ENCODE peak calls at places on chromosomes 3 and 15, in five cellular contexts. C is Peyer's patch, M is endothelial cell of umbilical vein, P is heart left ventricle, L is IMR-90. N is an unnamed sample. For H3K9me3, the result is how much of the 10 kb centered on the place peaks cover.

GRCh38 chr3:179093807-179094206 is 22.2 kb upstream of the ZMAT3 start:
- DNase-seq in C (no peak), M (no peak), P (no peak), L (peak), N (no peak)

GRCh38 chr3:183448369-183449128 is 20.1 kb upstream of the MCF2L2 start:
- DNase-seq in C (no peak), M (no peak), P (no peak), L (no peak), N (no peak)

GRCh38 chr3:79598594-79598993 is 169.2 kb downstream of the ROBO1 start:
- DNase-seq in C (no peak), M (peak), P (no peak), L (no peak), N (no peak)

GRCh38 chr3:183485093-183485492 is 56.7 kb upstream of the MCF2L2 start:
- DNase-seq in C (no peak), M (no peak), P (no peak), L (no peak), N (no peak)

GRCh38 chr15:71199384-71200351 is 84.4 kb downstream of the THSD4 start:
- DNase-seq in C (no peak), M (no peak), P (no peak), L (peak), N (no peak)

GRCh38 chr15:72284781-72285180 is 12.4 kb upstream of the PARP6 start:
- DNase-seq in C (no peak), M (no peak), P (no peak), L (peak), N (no peak)

GRCh38 chr3:183220828-183221227 is 32.2 kb upstream of the B3GNT5 start:
- DNase-seq in C (no peak), M (no peak), P (no peak), L (no peak), N (no peak)

GRCh38 chr15:100771745-100772144 is 107.9 kb upstream of the ALDH1A3 start:
- DNase-seq in C (no peak), M (no peak), P (no peak), L (no peak), N (no peak)

GRCh38 chr15:61379005-61379404 is 149.9 kb upstream of the RORA start:
- DNase-seq in C (no peak), M (no peak), P (no peak), L (no peak), N (no peak)

GRCh38 chr3:101070260-101071121 is 77.3 kb upstream of the ABI3BP start:
- DNase-seq in C (peak), M (peak), P (peak), L (no peak), N (no peak)

GRCh38 chr15:98160236-98160635 is 199.7 kb downstream of the ARRDC4 start:
- DNase-seq in C (peak), M (no peak), P (no peak), L (no peak), N (no peak)

GRCh38 chr3:190807719-190808375 is 54.6 kb downstream of the GMNC start:
- DNase-seq in C (no peak), M (no peak), P (peak), L (no peak), N (no peak)

GRCh38 chr3:151477596-151478375 is 16.9 kb upstream of the IGSF10 start:
- DNase-seq in C (no peak), M (no peak), P (no peak), L (no peak), N (no peak)

GRCh38 chr15:32884136-32884535 is 166.3 kb downstream of the GREM1 start:
- DNase-seq in C (no peak), M (no peak), P (no peak), L (peak), N (no peak)

GRCh38 chr3:49781415-49782199 is 4.7 kb downstream of the IP6K1 start:
- DNase-seq in C (no peak), M (no peak), P (no peak), L (no peak), N (no peak)

GRCh38 chr3:31732548-31732947 is 199.8 kb downstream of the STT3B start:
- DNase-seq in C (no peak), M (no peak), P (peak), L (no peak), N (no peak)

GRCh38 chr3:189311521-189311920 is 139.8 kb downstream of the TPRG1 start:
- DNase-seq in C (no peak), M (no peak), P (no peak), L (no peak), N (no peak)

GRCh38 chr3:192897005-192897404 is 20.7 kb downstream of the MB21D2 start:
- DNase-seq in C (no peak), M (no peak), P (no peak), L (no peak), N (no peak)

GRCh38 chr3:149003653-149004305 is 12.4 kb downstream of the GYG1 start:
- DNase-seq in C (no peak), M (no peak), P (no peak), L (no peak), N (no peak)

GRCh38 chr15:42919308-42919707 is 1.3 kb downstream of the TTBK2 start:
- DNase-seq in C (no peak), M (no peak), P (no peak), L (peak), N (no peak)

GRCh38 chr15:42918047-42918446 is 2.5 kb downstream of the TTBK2 start:
- DNase-seq in C (no peak), M (no peak), P (no peak), L (no peak), N (no peak)

GRCh38 chr15:42919794-42920280 is 741 bp downstream of the TTBK2 start:
- DNase-seq in C (no peak), M (peak), P (no peak), L (peak), N (peak)

GRCh38 chr15:42920281-42921048 is at the start of gene TTBK2:
- DNase-seq in C (peak), M (peak), P (peak), L (peak), N (peak)

DNA sequence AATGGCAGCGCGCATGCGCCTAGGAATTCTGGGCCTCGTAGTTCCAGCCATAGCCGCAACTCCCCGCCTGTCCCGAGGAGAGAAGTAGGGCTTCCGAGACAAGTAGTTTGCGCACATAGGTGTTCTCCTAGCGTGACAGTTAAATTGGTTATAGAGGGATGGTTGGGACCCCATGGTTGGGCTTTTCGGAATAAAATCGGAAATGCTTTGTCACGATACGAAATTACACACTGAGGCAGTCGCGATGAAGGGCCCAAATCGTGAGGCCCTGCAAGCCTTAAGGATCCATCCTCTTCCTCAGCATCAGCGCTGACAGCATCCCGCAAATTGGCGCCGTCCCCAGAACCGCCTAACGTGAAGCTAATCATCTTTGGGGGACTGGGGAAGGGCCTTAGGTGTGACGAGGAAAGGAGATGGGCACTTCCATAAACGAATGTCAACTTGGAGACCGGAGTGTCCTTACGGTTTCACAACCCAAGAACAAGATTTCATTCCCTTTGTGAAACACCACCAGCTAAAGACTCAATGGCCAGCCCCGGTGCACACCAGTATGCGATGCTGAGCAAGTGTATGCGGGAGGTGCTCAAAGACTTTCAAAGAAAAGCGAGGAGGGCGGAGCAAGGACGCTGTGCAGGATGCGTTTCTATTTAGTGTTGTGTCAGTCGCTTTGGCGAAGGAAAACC is 612 bp upstream of the TTBK2 start:
- DNase-seq in C (peak), M (peak), P (peak), L (peak), N (no peak)
- H3K9me3 ChIP-seq in C (under half), M (under half), P (under half), L (under half), N (under half)

DNA sequence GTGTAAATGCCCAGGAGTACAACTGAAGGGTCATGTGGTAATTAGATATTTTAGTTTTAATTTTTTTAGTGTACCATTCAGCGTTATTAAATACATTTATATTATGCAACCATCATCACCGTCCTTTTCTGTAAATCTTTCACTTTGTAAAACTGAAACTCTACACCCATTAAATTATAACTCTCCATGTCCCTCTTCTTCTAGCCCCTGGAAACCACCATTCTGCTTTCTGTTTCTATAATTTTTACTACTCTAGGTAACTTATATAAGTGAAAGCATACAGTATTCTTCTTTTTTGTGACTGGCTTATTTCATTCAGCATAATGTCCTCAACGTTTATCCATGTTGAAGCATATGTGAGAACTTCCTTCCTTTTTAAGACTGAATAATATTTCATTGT is 48.1 kb downstream of the STXBP5L start:
- DNase-seq in C (no peak), M (no peak), P (no peak), L (no peak), N (no peak)
- TF ChIP-seq POLR2A in C (no peak), M (no peak), P (no peak), L (no peak), N (no peak)

DNA sequence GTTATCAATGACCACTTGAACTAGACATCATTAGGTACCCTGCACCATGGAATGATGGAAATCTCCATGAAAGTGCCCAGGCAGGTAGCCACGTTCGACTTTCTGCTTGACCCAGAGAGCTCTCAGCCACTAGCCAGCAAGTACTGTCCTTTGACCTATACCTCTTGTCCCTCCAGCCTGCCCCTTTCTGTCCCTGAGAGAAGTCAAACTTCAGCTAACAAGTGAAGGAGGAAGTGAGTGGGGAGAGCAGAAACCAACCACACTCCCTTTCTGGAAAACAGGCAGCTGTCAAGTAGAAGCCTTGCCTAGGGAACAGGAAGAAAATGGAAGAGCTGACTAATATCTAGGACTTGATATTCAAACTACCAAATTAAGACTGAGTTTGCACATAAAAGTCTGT is 30.3 kb upstream of the FSTL1 start:
- DNase-seq in C (no peak), M (no peak), P (no peak), L (no peak), N (no peak)
- H3K9me3 ChIP-seq in C (under half), M (under half), P (under half), L (under half), N (under half)

DNA sequence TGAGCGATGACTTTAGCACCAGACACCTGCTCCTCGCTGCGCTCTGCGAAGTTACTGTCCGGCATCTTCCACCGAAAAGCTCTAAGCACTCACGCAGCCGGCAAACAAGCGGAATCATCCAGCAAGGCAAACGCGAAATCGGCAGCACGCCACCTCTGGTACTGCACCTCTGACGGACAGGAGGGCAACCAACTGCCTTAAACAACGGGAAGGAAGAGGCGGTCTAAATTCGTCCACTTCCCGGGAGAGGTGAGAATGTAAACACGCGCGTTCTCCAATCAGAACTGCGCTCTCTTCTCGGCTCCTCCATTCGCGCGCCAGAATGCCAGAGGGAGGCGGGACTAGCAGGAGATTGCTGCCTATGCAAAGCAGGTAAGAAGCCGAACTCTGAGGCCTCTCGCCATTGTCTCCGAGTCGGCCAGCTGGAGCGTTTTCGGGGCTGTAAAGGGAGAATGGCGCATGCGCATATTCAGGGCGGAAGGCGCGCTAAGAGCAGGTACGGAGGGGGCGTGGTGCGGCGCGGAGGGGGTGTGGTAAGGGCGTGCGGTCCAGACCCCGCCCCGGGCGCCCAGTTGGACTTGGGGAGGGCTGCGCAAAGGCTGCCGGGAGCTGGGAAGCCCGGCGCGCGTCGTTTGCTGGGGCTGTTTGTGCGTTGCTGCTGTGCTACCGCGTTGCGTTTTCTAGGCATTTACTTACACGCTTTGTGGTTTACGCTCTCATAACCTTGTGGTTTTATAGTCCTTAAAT is at the start of the genes BTD and HACL1:
- DNase-seq in C (peak), M (peak), P (peak), L (peak), N (peak)
- TF ChIP-seq POLR2A in C (peak), M (peak), P (peak), L (peak), N (peak)

GRCh38 chr15:40472171-40472727 is 1.5 kb downstream of the CHST14 start:
- DNase-seq in C (no peak), M (no peak), P (no peak), L (no peak), N (no peak)
- H3K9me3 ChIP-seq in C (under half), M (under half), P (under half), L (under half), N (under half)

N was measured in vagina.